ENCODE peak calls at places on chromosome 19, in four cellular contexts. Y is heart right ventricle, K is choroid plexus epithelial cell, I is body of pancreas. P is an unnamed sample.

GRCh38 chr19:1245884-1246816 is 2.2 kb upstream of the MIDN start:
- DNase-seq in Y (peak; percentile 83), K (no peak), I (peak; percentile 63), P (no peak)

GRCh38 chr19:45499196-45500180 is 1.2 kb downstream of the PPM1N start:
- DNase-seq in Y (peak; percentile 45), K (peak; percentile 54), I (no peak), P (no peak)

GRCh38 chr19:2902590-2903218 is 2.0 kb downstream of the ZNF57 start:
- DNase-seq in Y (no peak), K (no peak), I (no peak), P (no peak)

GRCh38 chr19:38455031-38455430 is 21.5 kb downstream of the RYR1 start:
- DNase-seq in Y (no peak), K (peak; percentile 15), I (no peak), P (peak; percentile 1)

GRCh38 chr19:29675650-29676186 is 10.5 kb downstream of the PLEKHF1 start:
- DNase-seq in Y (no peak), K (no peak), I (no peak), P (no peak)

GRCh38 chr19:47658431-47659383 is 49.8 kb downstream of the BICRA start:
- DNase-seq in Y (no peak), K (peak; percentile 51), I (no peak), P (no peak)

GRCh38 chr19:13964776-13965175 is 12.5 kb downstream of the DCAF15 start:
- DNase-seq in Y (no peak), K (peak; percentile 47), I (no peak), P (no peak)

GRCh38 chr19:1261512-1261862 is 7.6 kb upstream of the CIRBP start:
- DNase-seq in Y (no peak), K (no peak), I (no peak), P (no peak)

GRCh38 chr19:6260376-6260775 is 19.4 kb downstream of the MLLT1 start:
- DNase-seq in Y (no peak), K (no peak), I (no peak), P (no peak)

GRCh38 chr19:47573076-47574026 is at the start of gene ZNF541:
- DNase-seq in Y (peak; percentile 72), K (peak; percentile 61), I (peak; percentile 59), P (no peak)

DNA sequence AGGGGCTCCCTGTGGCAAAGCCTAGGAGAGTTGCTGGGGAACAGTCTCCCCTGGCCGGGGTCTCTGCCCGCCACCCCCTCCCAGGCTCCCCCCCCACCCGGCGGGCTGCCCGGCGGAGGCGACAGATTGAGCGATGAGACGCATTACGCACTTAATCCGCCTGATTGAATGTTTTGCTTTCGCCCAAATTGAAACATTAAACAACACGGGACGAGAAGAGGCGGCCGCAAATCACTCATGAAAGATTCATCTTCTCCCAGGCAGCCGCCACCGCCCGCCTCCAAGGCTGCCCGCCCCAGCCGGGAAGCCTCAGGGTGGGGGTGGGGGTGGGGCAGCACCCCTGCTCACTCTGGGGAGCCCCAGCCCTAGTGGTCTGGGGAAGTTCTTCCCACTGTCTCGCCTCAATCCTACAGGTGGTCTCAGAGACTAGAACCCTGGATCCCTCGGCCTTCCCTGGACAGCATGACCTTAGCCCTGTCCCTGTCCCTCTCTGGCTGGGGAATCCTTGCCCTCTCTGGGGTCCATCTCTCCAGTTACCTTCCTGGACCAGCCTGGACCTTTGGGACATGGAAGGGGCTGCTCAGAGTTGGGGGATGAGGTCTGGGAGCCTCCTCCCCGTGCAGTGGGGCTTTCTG is 7.6 kb upstream of the ERFL start:
- DNase-seq in Y (no peak), K (no peak), I (no peak), P (no peak)
- H3K4me3 ChIP-seq in Y (no peak overlapping the region), K (no peak overlapping the region), I (no peak overlapping the region), P (no peak overlapping the region)

GRCh38 chr19:15354557-15355296 is 22.4 kb upstream of the BRD4 start:
- DNase-seq in Y (no peak), K (no peak), I (no peak), P (no peak)
- TF ChIP-seq CTCF in Y (no peak), K (no peak), I (no peak), P (no peak)

GRCh38 chr19:40690699-40691420 is 409 bp upstream of the NUMBL start:
- DNase-seq in Y (peak; percentile 98), K (peak; percentile 94), I (peak; percentile 93), P (peak; percentile 39)
- H3K4me3 ChIP-seq in Y (peak overlapping the region; percentile 74), K (peak overlapping the region; percentile 82), I (peak overlapping the region; percentile 18), P (peak overlapping the region; percentile 52)

DNA sequence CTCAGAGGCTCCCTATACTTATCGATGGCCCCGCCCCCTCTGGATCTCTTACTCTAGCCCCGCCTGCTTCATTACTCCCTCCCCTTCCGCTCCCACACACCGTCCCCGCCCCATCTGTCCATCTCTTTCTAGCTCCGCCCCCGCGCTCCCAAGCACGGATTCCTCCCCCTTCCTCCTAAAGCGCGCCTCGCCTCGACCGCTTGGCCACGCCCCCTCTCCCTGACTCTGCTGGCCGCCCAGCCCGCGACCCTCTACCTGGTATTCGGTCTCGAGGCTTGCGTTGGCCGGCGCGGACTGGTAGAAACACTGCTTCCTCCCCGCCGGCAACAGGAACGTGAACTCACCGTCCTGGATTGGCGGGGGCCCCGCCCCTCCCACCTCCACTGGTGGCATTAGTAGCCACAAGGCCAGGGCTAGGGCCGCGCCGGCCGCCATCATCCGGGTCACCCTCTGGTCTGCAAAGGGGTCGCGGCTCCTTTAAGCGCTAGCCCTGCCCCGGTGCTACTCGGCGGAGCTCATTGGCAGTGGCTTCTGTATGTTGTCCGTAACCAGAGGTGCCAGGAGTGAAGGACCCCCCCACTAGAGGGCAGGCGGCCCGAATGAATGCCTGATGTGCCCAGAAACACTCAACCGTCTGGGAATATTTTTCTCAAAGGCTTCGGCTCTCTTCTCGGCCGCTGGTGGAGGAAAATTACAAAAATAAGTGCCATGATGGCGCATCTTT is at the start of gene TMED1:
- DNase-seq in Y (peak; percentile 97), K (peak; percentile 100), I (peak; percentile 100), P (peak; percentile 91)
- TF ChIP-seq CTCF in Y (no peak), K (peak; percentile 30), I (peak; percentile 58), P (no peak)

GRCh38 chr19:11338164-11338563 is 1.3 kb downstream of the RAB3D start:
- DNase-seq in Y (no peak), K (no peak), I (no peak), P (no peak)
- H3K4me3 ChIP-seq in Y (no peak overlapping the region), K (no peak overlapping the region), I (peak overlapping the region; percentile 99), P (peak overlapping the region; percentile 79)

GRCh38 chr19:35542209-35542608 is 3.2 kb upstream of the TMEM147 start:
- DNase-seq in Y (no peak), K (no peak), I (no peak), P (no peak)
- TF ChIP-seq CTCF in Y (no peak), K (no peak), I (no peak), P (no peak)